ENCODE peak calls at places on chromosomes 12 and 14, in six cellular contexts. C is cerebellar cortex, G is ACHN, V is AG08395, I is RWPE1, M is T-helper 22 cell. S is an unnamed sample.

GRCh38 chr14:104353921-104354701 is 215.7 kb downstream of the KIF26A start:
- DNase-seq in G (no peak), I (no peak), V (no peak), M (no peak), C (no peak), S (no peak)

GRCh38 chr14:61099221-61099835 is 118.3 kb downstream of the SLC38A6 start:
- DNase-seq in I (no peak), G (no peak), V (no peak), C (no peak), M (no peak), S (peak; percentile 80)

GRCh38 chr12:62760779-62761178 is 174.2 kb downstream of the PPM1H start:
- DNase-seq in G (peak; percentile 83), M (no peak), I (no peak), V (no peak), C (no peak), S (no peak)

GRCh38 chr14:64500088-64500487 is 3.5 kb downstream of the ZBTB25 start:
- DNase-seq in G (no peak), M (no peak), C (no peak), V (no peak), I (no peak), S (peak; percentile 50)

GRCh38 chr12:104571328-104571727 is 114.6 kb downstream of the CHST11 start:
- DNase-seq in C (no peak), V (no peak), G (no peak), I (no peak), M (no peak), S (no peak)

GRCh38 chr14:68306265-68306933 is 486.5 kb downstream of the ZFP36L1 start:
- DNase-seq in G (no peak), V (no peak), I (no peak), M (no peak), C (no peak), S (no peak)

GRCh38 chr14:58752782-58753181 is 115.0 kb downstream of the DACT1 start:
- DNase-seq in V (no peak), I (peak; percentile 46), C (peak; percentile 75), M (no peak), G (peak; percentile 44), S (peak; percentile 46)

GRCh38 chr14:102499401-102500189 is 10.0 kb downstream of the ANKRD9 start:
- DNase-seq in G (no peak), I (no peak), V (no peak), M (no peak), C (no peak), S (no peak)

GRCh38 chr14:68664225-68664681 is 128.6 kb downstream of the ZFP36L1 start:
- DNase-seq in V (no peak), G (no peak), C (no peak), I (no peak), M (no peak), S (no peak)

GRCh38 chr12:110846615-110847566 is at the start of gene CCDC63:
- DNase-seq in M (no peak), V (peak; percentile 53), G (peak; percentile 49), C (no peak), I (no peak), S (peak; percentile 35)

S was measured in fibroblast of gingiva.